ENCODE peak calls at places on chromosomes 5 and 9, in five cellular contexts. R is activated naive CD4-positive, alpha-beta T cell treated with anti-CD3 and anti-CD28 coated beads, Interleukin-2, amount 50 U/mL, for 72 hours; I is body of pancreas; G is left lung; T is stimulated activated effector memory CD8-positive, alpha-beta T cell treated with anti-CD3 and anti-CD28 coated beads, Interleukin-12 subunit alpha, Interleukin-12 subunit beta, amount 100 ng/mL, for 72 hours. C is an unnamed sample.

GRCh38 chr9:87122947-87123685 is 175.8 kb upstream of the GAS1 start:
- ATAC-seq in R (peak; percentile 70), G (no peak), I (peak; percentile 40), T (peak; percentile 84), C (peak; percentile 76)

GRCh38 chr5:19322716-19323485 is 665.1 kb downstream of the CDH18 start:
- ATAC-seq in R (no peak), T (no peak), G (peak; percentile 56), I (peak; percentile 38), C (peak; percentile 88)

GRCh38 chr5:134997015-134997414 is 29.3 kb downstream of the CATSPER3 start:
- ATAC-seq in T (no peak), G (no peak), R (no peak), I (no peak), C (no peak)

GRCh38 chr5:127872494-127872893 is 169.3 kb downstream of the CCDC192 start:
- ATAC-seq in R (no peak), G (no peak), I (no peak), T (peak; percentile 77), C (no peak)

GRCh38 chr5:113151641-113152040 is 175.0 kb downstream of the DCP2 start:
- ATAC-seq in G (no peak), R (no peak), I (no peak), T (no peak), C (no peak)

GRCh38 chr9:115275753-115276152 is 157.8 kb upstream of the TNC start:
- ATAC-seq in T (no peak), I (no peak), R (no peak), G (no peak), C (no peak)

GRCh38 chr5:64331597-64332277 is 166.1 kb downstream of the RNF180 start:
- ATAC-seq in G (no peak), T (peak; percentile 39), R (no peak), I (peak; percentile 81), C (no peak)

GRCh38 chr9:74083681-74084433 is 413.3 kb upstream of the RORB start:
- ATAC-seq in T (no peak), R (no peak), I (no peak), G (no peak), C (no peak)

GRCh38 chr9:32251539-32251938 is 132.9 kb upstream of the ACO1 start:
- ATAC-seq in R (no peak), I (peak; percentile 63), G (peak; percentile 74), T (no peak), C (peak; percentile 95)

GRCh38 chr5:134851307-134851923 is 5.6 kb downstream of the C5orf24 start:
- ATAC-seq in R (no peak), I (no peak), G (peak; percentile 39), T (peak; percentile 73), C (peak; percentile 42)

GRCh38 chr9:137454506-137455360 is 4.4 kb downstream of the NSMF start:
- ATAC-seq in I (no peak), G (peak; percentile 22), T (no peak), R (no peak), C (no peak)

GRCh38 chr9:85964949-85965348 is 24.0 kb downstream of the NAA35 start:
- ATAC-seq in T (peak; percentile 57), R (no peak), I (no peak), G (no peak), C (no peak)

C was measured in SK-N-SH treated with all-trans-retinoic acid at 6 μM for 48 hours.